ENCODE peak calls at places on chromosome 1, in six cellular contexts. L is Kasumi-1; U is activated T-cell treated with anti-CD3 and anti-CD28 coated beads, Interleukin-2, amount 50 U/mL, for 72 hours; D is activated gamma-delta T cell treated with Interleukin-2 at 50 U/mL for 16 hours; V is heart left ventricle; I is stimulated activated CD4-positive, alpha-beta T cell treated with anti-CD3 and anti-CD28 coated beads, Interleukin-1b, Interleukin-23, amount 100 ng/mL, for 4 hours. P is an unnamed sample.

GRCh38 chr1:220410681-220411080 is 117.3 kb upstream of the MARK1 start:
- DNase-seq in L (peak; percentile 14), U (no peak), D (no peak), V (no peak), I (no peak), P (no peak)

GRCh38 chr1:55155522-55155921 is 59.6 kb downstream of the USP24 start:
- DNase-seq in L (peak; percentile 36), U (no peak), D (no peak), V (peak; percentile 71), I (no peak), P (no peak)

GRCh38 chr1:59071289-59071688 is 225.6 kb upstream of the FGGY start:
- DNase-seq in L (peak; percentile 10), U (no peak), D (peak; percentile 24), V (no peak), I (no peak), P (peak; percentile 65)

GRCh38 chr1:90220941-90221693 is 226.2 kb downstream of the ZNF326 start:
- DNase-seq in L (no peak), U (no peak), D (no peak), V (peak; percentile 13), I (no peak), P (no peak)

GRCh38 chr1:31939484-31940329 is 1.5 kb upstream of the PTP4A2 start:
- DNase-seq in L (peak; percentile 74), U (peak; percentile 89), D (peak; percentile 79), V (no peak), I (peak; percentile 51), P (no peak)

GRCh38 chr1:240790851-240791250 is 178.9 kb upstream of the GREM2 start:
- DNase-seq in L (no peak), U (no peak), D (no peak), V (no peak), I (no peak), P (no peak)

GRCh38 chr1:19385869-19386591 is 73.9 kb downstream of the SLC66A1 start:
- DNase-seq in L (no peak), U (no peak), D (no peak), V (peak; percentile 75), I (no peak), P (no peak)

GRCh38 chr1:63674865-63675815 is 81.9 kb downstream of the PGM1 start:
- DNase-seq in L (no peak), U (no peak), D (no peak), V (no peak), I (no peak), P (no peak)